ENCODE peak calls at places on chromosomes 12 and 14, in six cellular contexts. W, M, F, H, B and G are unnamed samples. For H3K27me3, the result is how much of the 10 kb centered on the place peaks cover.

GRCh38 chr12:110739488-110739887 is 3.2 kb downstream of the PPP1CC start:
- DNase-seq in W (no peak), M (no peak), F (no peak), H (no peak), B (no peak), G (no peak)

GRCh38 chr12:52566847-52567291 is 6.8 kb downstream of the KRT74 start:
- DNase-seq in W (no peak), M (peak), F (no peak), H (no peak), B (no peak), G (no peak)

GRCh38 chr14:29028973-29029582 is 262.5 kb downstream of the FOXG1 start:
- DNase-seq in W (peak), M (peak), F (peak), H (peak), B (peak), G (peak)

GRCh38 chr12:9750276-9751203 is 10.2 kb downstream of the CD69 start:
- DNase-seq in W (peak), M (peak), F (no peak), H (peak), B (peak), G (peak)

GRCh38 chr12:119592232-119592631 is 1.3 kb upstream of the TMEM233 start:
- DNase-seq in W (no peak), M (no peak), F (no peak), H (no peak), B (no peak), G (no peak)

GRCh38 chr12:24746021-24746671 is 202.8 kb downstream of the BCAT1 start:
- DNase-seq in W (no peak), M (no peak), F (no peak), H (no peak), B (no peak), G (no peak)

GRCh38 chr14:77979666-77980351 is 179.9 kb downstream of the ADCK1 start:
- DNase-seq in W (no peak), M (peak), F (no peak), H (peak), B (no peak), G (no peak)

GRCh38 chr12:95789126-95790024 is 1.2 kb downstream of the NTN4 start:
- DNase-seq in W (peak), M (peak), F (no peak), H (peak), B (peak), G (peak)

GRCh38 chr12:67732857-67733256 is 84.3 kb downstream of the DYRK2 start:
- DNase-seq in W (no peak), M (no peak), F (no peak), H (no peak), B (no peak), G (no peak)

GRCh38 chr12:3885179-3886094 is 12.2 kb upstream of the PARP11 start:
- DNase-seq in W (peak), M (peak), F (no peak), H (no peak), B (peak), G (peak)

GRCh38 chr12:20631711-20632110 is 63.4 kb upstream of the SLCO1C1 start:
- DNase-seq in W (no peak), M (no peak), F (no peak), H (no peak), B (no peak), G (no peak)

GRCh38 chr12:123384994-123385376 is 1.1 kb downstream of the KMT5A start:
- DNase-seq in W (peak), M (peak), F (no peak), H (no peak), B (peak), G (no peak)

GRCh38 chr12:2372735-2373134 is 319.9 kb downstream of the CACNA1C start:
- DNase-seq in W (no peak), M (no peak), F (no peak), H (no peak), B (no peak), G (no peak)

GRCh38 chr12:114691810-114692557 is 8.0 kb upstream of the TBX3 start:
- DNase-seq in W (no peak), M (peak), F (no peak), H (peak), B (no peak), G (no peak)

GRCh38 chr12:120725659-120726509 is at the start of gene ACADS:
- DNase-seq in W (peak), M (peak), F (no peak), H (peak), B (peak), G (peak)

GRCh38 chr12:24562761-24563392 is 386.0 kb downstream of the BCAT1 start:
- DNase-seq in W (peak), M (peak), F (no peak), H (peak), B (peak), G (peak)

GRCh38 chr14:75170797-75171196 is 5.6 kb downstream of the TMED10 start:
- DNase-seq in W (no peak), M (no peak), F (no peak), H (no peak), B (no peak), G (no peak)
- H3K27me3 ChIP-seq in W (under half), M (under half), F (under half), H (under half), B (under half), G (under half)

GRCh38 chr12:11834104-11834812 is 184.8 kb downstream of the ETV6 start:
- DNase-seq in W (peak), M (no peak), F (no peak), H (peak), B (peak), G (no peak)

GRCh38 chr12:11832100-11832499 is 182.6 kb downstream of the ETV6 start:
- DNase-seq in W (no peak), M (no peak), F (no peak), H (no peak), B (no peak), G (no peak)

GRCh38 chr12:11830298-11830937 is 180.9 kb downstream of the ETV6 start:
- DNase-seq in W (no peak), M (no peak), F (no peak), H (no peak), B (no peak), G (no peak)

GRCh38 chr12:11834925-11835324 is 185.5 kb downstream of the ETV6 start:
- DNase-seq in W (no peak), M (no peak), F (no peak), H (no peak), B (no peak), G (no peak)

GRCh38 chr12:11833174-11833895 is 183.9 kb downstream of the ETV6 start:
- DNase-seq in W (no peak), M (no peak), F (no peak), H (peak), B (no peak), G (no peak)
- H3K23ac ChIP-seq in W (no peak), M (no peak), F (no peak), H (no peak), B (no peak), G (no peak)

GRCh38 chr12:91608562-91608961 is 425.9 kb upstream of the DCN start:
- DNase-seq in W (no peak), M (no peak), F (no peak), H (no peak), B (peak), G (no peak)
- H3K27me3 ChIP-seq in W (under half), M (under half), F (under half), H (under half), B (under half), G (under half)

GRCh38 chr12:33832900-33833299 is 189.4 kb upstream of the ALG10 start:
- DNase-seq in W (no peak), M (no peak), F (no peak), H (no peak), B (no peak), G (no peak)

GRCh38 chr12:33834672-33835071 is 187.6 kb upstream of the ALG10 start:
- DNase-seq in W (no peak), M (no peak), F (no peak), H (no peak), B (no peak), G (no peak)

GRCh38 chr12:33828326-33828725 is 194.0 kb upstream of the ALG10 start:
- DNase-seq in W (no peak), M (no peak), F (no peak), H (no peak), B (no peak), G (no peak)

GRCh38 chr12:33825986-33826602 is 196.2 kb upstream of the ALG10 start:
- DNase-seq in W (no peak), M (no peak), F (no peak), H (no peak), B (no peak), G (no peak)

DNA sequence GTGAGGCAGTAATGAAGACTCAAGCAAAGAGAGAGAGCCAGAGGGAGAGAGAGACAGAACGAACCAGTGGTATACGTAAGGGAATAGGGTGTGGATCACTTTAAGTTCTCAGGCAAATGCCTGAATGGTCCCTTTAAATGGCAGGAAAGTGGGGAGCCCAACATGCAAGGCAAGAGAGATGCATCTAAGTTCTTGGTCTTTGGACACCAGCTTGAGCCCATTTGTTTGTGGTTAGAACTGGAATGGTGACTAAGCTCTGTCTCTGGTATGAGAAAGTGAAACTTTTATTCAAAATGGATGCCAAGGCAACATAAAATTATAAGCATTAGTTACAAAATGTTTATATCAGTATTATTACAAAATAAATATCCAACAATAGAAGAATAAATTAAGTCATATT is 192.2 kb upstream of the ALG10 start:
- DNase-seq in W (no peak), M (no peak), F (no peak), H (no peak), B (no peak), G (no peak)
- H3K23ac ChIP-seq in W (no peak), M (no peak), F (no peak), H (no peak), B (no peak), G (no peak)